ENCODE peak calls at places on chromosomes 1 and 21, in six cellular contexts. T is mammary epithelial cell, R is cardiac muscle cell, H is fibroblast of lung, M is adrenal gland, F is uterus. K is an unnamed sample.

GRCh38 chr1:162538815-162539431 is 22.6 kb upstream of the UAP1 start:
- DNase-seq in T (peak; percentile 93), R (no peak), H (peak; percentile 97), M (no peak), F (no peak), K (no peak)

GRCh38 chr1:234862944-234863515 is 253.1 kb upstream of the IRF2BP2 start:
- DNase-seq in T (peak; percentile 69), R (no peak), H (peak; percentile 68), M (peak; percentile 82), F (peak; percentile 75), K (peak; percentile 86)

GRCh38 chr21:26513212-26513611 is 59.9 kb downstream of the CYYR1 start:
- DNase-seq in T (peak; percentile 72), R (no peak), H (peak; percentile 77), M (peak; percentile 43), F (no peak), K (no peak)

GRCh38 chr1:56709269-56709880 is 64.3 kb downstream of the PRKAA2 start:
- DNase-seq in T (peak; percentile 38), R (peak; percentile 71), H (peak; percentile 51), M (peak; percentile 9), F (peak; percentile 13), K (peak; percentile 36)

GRCh38 chr1:167665469-167665868 is 35.4 kb downstream of the RCSD1 start:
- DNase-seq in T (peak; percentile 55), R (no peak), H (no peak), M (no peak), F (no peak), K (no peak)

GRCh38 chr1:38941527-38942019 is at the start of gene RHBDL2:
- DNase-seq in T (peak; percentile 86), R (no peak), H (peak; percentile 61), M (peak; percentile 65), F (peak; percentile 17), K (peak; percentile 82)

GRCh38 chr21:46111193-46111571 is 13.3 kb downstream of the COL6A2 start:
- DNase-seq in T (no peak), R (no peak), H (no peak), M (no peak), F (no peak), K (peak; percentile 2)

GRCh38 chr1:205013683-205014367 is 29.2 kb upstream of the CNTN2 start:
- DNase-seq in T (peak; percentile 23), R (peak; percentile 23), H (peak; percentile 65), M (no peak), F (peak; percentile 43), K (peak; percentile 30)

GRCh38 chr1:175319912-175320230 is 127.3 kb upstream of the KIAA0040 start:
- DNase-seq in T (no peak), R (no peak), H (no peak), M (no peak), F (no peak), K (no peak)

GRCh38 chr1:174789399-174789798 is 210.3 kb upstream of the CACYBP start:
- DNase-seq in T (peak; percentile 71), R (no peak), H (peak; percentile 95), M (no peak), F (no peak), K (no peak)

GRCh38 chr1:66300986-66301451 is 232.9 kb upstream of the SGIP1 start:
- DNase-seq in T (no peak), R (no peak), H (peak; percentile 38), M (peak; percentile 18), F (no peak), K (no peak)

GRCh38 chr1:160633330-160633903 is 13.4 kb downstream of the SLAMF1 start:
- DNase-seq in T (no peak), R (no peak), H (no peak), M (no peak), F (no peak), K (no peak)

GRCh38 chr1:147892731-147893214 is 9.8 kb upstream of the GJA8 start:
- DNase-seq in T (peak; percentile 40), R (peak; percentile 72), H (peak; percentile 47), M (peak; percentile 41), F (peak; percentile 35), K (peak; percentile 16)

GRCh38 chr1:214551436-214552173 is at the start of gene PTPN14:
- DNase-seq in T (peak; percentile 92), R (peak; percentile 97), H (peak; percentile 96), M (peak; percentile 92), F (peak; percentile 89), K (peak; percentile 91)

GRCh38 chr1:87683557-87683956 is 354.9 kb downstream of the LMO4 start:
- DNase-seq in T (no peak), R (no peak), H (no peak), M (no peak), F (no peak), K (no peak)

GRCh38 chr21:20639026-20639425 is 359.2 kb upstream of the NCAM2 start:
- DNase-seq in T (no peak), R (no peak), H (no peak), M (no peak), F (no peak), K (no peak)

GRCh38 chr1:209767706-209768105 is 11.9 kb downstream of the TRAF3IP3 start:
- DNase-seq in T (peak; percentile 34), R (no peak), H (no peak), M (no peak), F (no peak), K (no peak)

GRCh38 chr1:234135501-234135900 is 231.0 kb downstream of the SLC35F3 start:
- DNase-seq in T (no peak), R (no peak), H (no peak), M (no peak), F (no peak), K (no peak)

GRCh38 chr1:216723274-216723780 is at the start of gene ESRRG:
- DNase-seq in T (no peak), R (peak; percentile 95), H (peak; percentile 38), M (peak; percentile 82), F (no peak), K (peak; percentile 71)

GRCh38 chr1:41813755-41814694 is 104.7 kb downstream of the HIVEP3 start:
- DNase-seq in T (no peak), R (no peak), H (no peak), M (no peak), F (no peak), K (no peak)

GRCh38 chr1:157646144-157646543 is 48.3 kb upstream of the FCRL4 start:
- DNase-seq in T (no peak), R (no peak), H (no peak), M (no peak), F (no peak), K (no peak)

GRCh38 chr1:84632975-84633427 is 57.3 kb downstream of the SSX2IP start:
- DNase-seq in T (peak; percentile 61), R (no peak), H (peak; percentile 84), M (no peak), F (no peak), K (no peak)

GRCh38 chr1:17596651-17597509 is 57.4 kb downstream of the ARHGEF10L start:
- DNase-seq in T (no peak), R (peak; percentile 35), H (no peak), M (no peak), F (no peak), K (no peak)

GRCh38 chr21:17118638-17119384 is 394.0 kb upstream of the CXADR start:
- DNase-seq in T (no peak), R (no peak), H (no peak), M (peak; percentile 12), F (no peak), K (no peak)

GRCh38 chr1:9196129-9197040 is 38.2 kb upstream of the H6PD start:
- DNase-seq in T (peak; percentile 66), R (peak; percentile 78), H (peak; percentile 87), M (peak; percentile 86), F (peak; percentile 76), K (peak; percentile 59)

GRCh38 chr1:32303997-32304622 is 12.2 kb downstream of the HDAC1 start:
- DNase-seq in T (no peak), R (no peak), H (peak; percentile 58), M (peak; percentile 14), F (no peak), K (no peak)

GRCh38 chr21:31566611-31567010 is 92.9 kb upstream of the SOD1 start:
- DNase-seq in T (no peak), R (no peak), H (no peak), M (no peak), F (no peak), K (no peak)

DNA sequence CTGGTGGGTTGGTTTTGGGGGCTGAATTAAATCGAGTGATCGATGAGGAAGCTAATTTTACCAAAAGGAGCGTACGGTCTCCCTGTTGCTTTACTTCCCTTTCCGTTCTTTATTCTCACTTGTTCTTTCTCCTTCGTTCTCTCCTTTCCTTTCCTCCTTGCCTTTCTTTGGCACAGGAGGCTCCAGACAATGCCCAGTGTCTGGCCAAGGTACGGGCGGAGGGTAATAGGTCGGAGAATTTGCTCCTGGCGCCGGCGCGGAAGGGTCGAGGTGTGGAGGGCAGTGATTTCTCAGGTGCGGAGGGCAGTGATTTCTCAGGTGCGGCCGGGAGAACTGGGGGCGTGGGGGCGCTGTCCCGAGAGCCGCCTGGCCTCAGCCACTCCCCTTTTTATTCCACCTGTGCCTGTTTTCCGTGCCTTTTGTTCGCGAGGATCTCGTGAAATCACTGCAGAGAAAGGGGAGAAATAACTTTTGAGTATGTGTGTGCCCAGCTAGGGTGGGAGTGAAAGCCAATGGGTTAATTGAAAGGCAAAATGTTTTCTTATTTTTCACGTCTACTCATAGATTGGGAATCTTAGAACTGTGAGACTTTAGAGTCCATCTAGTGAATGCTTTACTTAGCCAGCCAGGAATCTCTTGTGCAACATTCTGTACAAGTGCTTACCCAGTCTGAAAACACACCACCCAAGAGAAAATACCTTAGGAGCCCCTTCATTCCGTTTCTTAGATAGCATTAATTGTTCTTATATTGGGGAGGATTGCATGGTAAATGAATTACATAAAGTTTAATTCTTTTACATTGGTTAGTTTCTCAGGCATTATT is 1.3 kb downstream of the FNBP1L start:
- DNase-seq in T (peak; percentile 60), R (peak; percentile 19), H (peak; percentile 65), M (peak; percentile 22), F (no peak), K (peak; percentile 33)
- H3K27ac ChIP-seq in T (peak overlapping the region; percentile 16), R (no peak overlapping the region), H (no peak overlapping the region), M (peak overlapping the region; percentile 66), F (peak overlapping the region; percentile 80), K (peak overlapping the region; percentile 88)

GRCh38 chr1:2328676-2329455 is 62.5 kb downstream of the MORN1 start:
- DNase-seq in T (no peak), R (no peak), H (no peak), M (no peak), F (no peak), K (no peak)

GRCh38 chr1:2323575-2323974 is 67.8 kb downstream of the MORN1 start:
- DNase-seq in T (no peak), R (no peak), H (no peak), M (no peak), F (no peak), K (no peak)

GRCh38 chr1:2327841-2328240 is 63.5 kb downstream of the MORN1 start:
- DNase-seq in T (no peak), R (no peak), H (no peak), M (no peak), F (no peak), K (no peak)

GRCh38 chr1:2324553-2325366 is 66.6 kb downstream of the MORN1 start:
- DNase-seq in T (no peak), R (no peak), H (no peak), M (no peak), F (no peak), K (no peak)

GRCh38 chr1:2326524-2326923 is 64.8 kb downstream of the MORN1 start:
- DNase-seq in T (no peak), R (no peak), H (no peak), M (no peak), F (no peak), K (no peak)
- H3K27me3 ChIP-seq in T (peaks cover 10% of the 10 kb centered on the region), R (peaks cover 3% of the 10 kb centered on the region), H (no peaks in the 10 kb centered on the region), M (peaks cover 10% of the 10 kb centered on the region), F (no peaks in the 10 kb centered on the region), K (no peaks in the 10 kb centered on the region)

GRCh38 chr21:42088148-42088547 is 17.0 kb downstream of the UMODL1 start:
- DNase-seq in T (no peak), R (no peak), H (no peak), M (no peak), F (no peak), K (no peak)
- H3K4me3 ChIP-seq in T (no peak overlapping the region), R (no peak overlapping the region), H (no peak overlapping the region), M (no peak overlapping the region), F (no peak overlapping the region), K (no peak overlapping the region)

GRCh38 chr1:225737179-225737578 is 40.4 kb upstream of the SRP9 start:
- DNase-seq in T (peak; percentile 26), R (no peak), H (no peak), M (peak; percentile 35), F (no peak), K (no peak)
- H3K27ac ChIP-seq in T (no peak overlapping the region), R (no peak overlapping the region), H (no peak overlapping the region), M (peak overlapping the region; percentile 86), F (no peak overlapping the region), K (no peak overlapping the region)